ENCODE peak calls at places on chromosomes 7 and 10, in ten cellular contexts. One of them, this sample, is unnamed.

GRCh38 chr10:89074120-89074519 is 83.5 kb downstream of the FAS start:
- DNase-seq in GM23248: peak; percentile 17
- DNase-seq in hepatocyte: no peak
- DNase-seq in activated naive CD4-positive, alpha-beta T cell: no peak
- DNase-seq in NCI-H1694 treated with DMSO at 0.1 percent for 48 hours: no peak
- DNase-seq in T-helper 17 cell: no peak
- DNase-seq in Right ventricle myocardium superior: peak; percentile 76
- DNase-seq in brain microvascular endothelial cell: no peak
- DNase-seq in ACHN: no peak
- DNase-seq in amniotic stem cell: no peak
- DNase-seq in this sample: no peak

GRCh38 chr7:5997210-5997808 is 11.5 kb downstream of the PMS2 start:
- DNase-seq in hepatocyte: peak; percentile 76
- DNase-seq in amniotic stem cell: peak; percentile 26
- DNase-seq in activated naive CD4-positive, alpha-beta T cell: peak; percentile 3
- DNase-seq in NCI-H1694 treated with DMSO at 0.1 percent for 48 hours: peak; percentile 47
- DNase-seq in brain microvascular endothelial cell: peak; percentile 43
- DNase-seq in GM23248: peak; percentile 82
- DNase-seq in Right ventricle myocardium superior: no peak
- DNase-seq in T-helper 17 cell: no peak
- DNase-seq in ACHN: peak; percentile 79
- DNase-seq in this sample: peak; percentile 53

GRCh38 chr7:4712371-4713182 is 30.5 kb downstream of the FOXK1 start:
- DNase-seq in NCI-H1694 treated with DMSO at 0.1 percent for 48 hours: no peak
- DNase-seq in GM23248: peak; percentile 77
- DNase-seq in ACHN: no peak
- DNase-seq in T-helper 17 cell: no peak
- DNase-seq in amniotic stem cell: no peak
- DNase-seq in activated naive CD4-positive, alpha-beta T cell: no peak
- DNase-seq in hepatocyte: peak; percentile 66
- DNase-seq in Right ventricle myocardium superior: no peak
- DNase-seq in brain microvascular endothelial cell: peak; percentile 63
- DNase-seq in this sample: no peak

GRCh38 chr10:24900888-24901685 is 51.3 kb downstream of the PRTFDC1 start:
- DNase-seq in amniotic stem cell: no peak
- DNase-seq in activated naive CD4-positive, alpha-beta T cell: no peak
- DNase-seq in GM23248: no peak
- DNase-seq in T-helper 17 cell: no peak
- DNase-seq in brain microvascular endothelial cell: no peak
- DNase-seq in hepatocyte: no peak
- DNase-seq in Right ventricle myocardium superior: no peak
- DNase-seq in NCI-H1694 treated with DMSO at 0.1 percent for 48 hours: no peak
- DNase-seq in ACHN: no peak
- DNase-seq in this sample: no peak

GRCh38 chr7:100867040-100867795 is at the start of gene TRIP6:
- DNase-seq in brain microvascular endothelial cell: peak; percentile 83
- DNase-seq in Right ventricle myocardium superior: peak; percentile 92
- DNase-seq in hepatocyte: peak; percentile 93
- DNase-seq in T-helper 17 cell: peak; percentile 29
- DNase-seq in NCI-H1694 treated with DMSO at 0.1 percent for 48 hours: no peak
- DNase-seq in activated naive CD4-positive, alpha-beta T cell: no peak
- DNase-seq in amniotic stem cell: peak; percentile 86
- DNase-seq in ACHN: peak; percentile 96
- DNase-seq in GM23248: peak; percentile 95
- DNase-seq in this sample: peak; percentile 93

GRCh38 chr10:60466267-60467201 is 76.9 kb upstream of the ANK3 start:
- DNase-seq in T-helper 17 cell: no peak
- DNase-seq in activated naive CD4-positive, alpha-beta T cell: no peak
- DNase-seq in amniotic stem cell: no peak
- DNase-seq in ACHN: no peak
- DNase-seq in brain microvascular endothelial cell: no peak
- DNase-seq in Right ventricle myocardium superior: no peak
- DNase-seq in hepatocyte: no peak
- DNase-seq in GM23248: peak; percentile 26
- DNase-seq in NCI-H1694 treated with DMSO at 0.1 percent for 48 hours: no peak
- DNase-seq in this sample: no peak

GRCh38 chr7:56105508-56105907 is 768 bp downstream of the CHCHD2 start:
- DNase-seq in amniotic stem cell: peak; percentile 67
- DNase-seq in hepatocyte: no peak
- DNase-seq in NCI-H1694 treated with DMSO at 0.1 percent for 48 hours: no peak
- DNase-seq in activated naive CD4-positive, alpha-beta T cell: no peak
- DNase-seq in T-helper 17 cell: no peak
- DNase-seq in brain microvascular endothelial cell: peak; percentile 77
- DNase-seq in GM23248: peak; percentile 91
- DNase-seq in ACHN: peak; percentile 84
- DNase-seq in Right ventricle myocardium superior: no peak
- DNase-seq in this sample: peak; percentile 31

GRCh38 chr7:151251926-151252835 is 3.7 kb upstream of the SMARCD3 start:
- DNase-seq in GM23248: peak; percentile 84
- DNase-seq in NCI-H1694 treated with DMSO at 0.1 percent for 48 hours: peak; percentile 40
- DNase-seq in ACHN: peak; percentile 87
- DNase-seq in brain microvascular endothelial cell: peak; percentile 45
- DNase-seq in Right ventricle myocardium superior: peak; percentile 86
- DNase-seq in amniotic stem cell: no peak
- DNase-seq in T-helper 17 cell: no peak
- DNase-seq in activated naive CD4-positive, alpha-beta T cell: no peak
- DNase-seq in hepatocyte: peak; percentile 88
- DNase-seq in this sample: peak; percentile 72

GRCh38 chr7:91942312-91942711 is 1.6 kb downstream of the AKAP9 start:
- DNase-seq in amniotic stem cell: no peak
- DNase-seq in Right ventricle myocardium superior: no peak
- DNase-seq in brain microvascular endothelial cell: no peak
- DNase-seq in T-helper 17 cell: no peak
- DNase-seq in NCI-H1694 treated with DMSO at 0.1 percent for 48 hours: no peak
- DNase-seq in ACHN: no peak
- DNase-seq in GM23248: peak; percentile 5
- DNase-seq in activated naive CD4-positive, alpha-beta T cell: no peak
- DNase-seq in hepatocyte: no peak
- DNase-seq in this sample: no peak

GRCh38 chr10:110841767-110842267 is 29.9 kb upstream of the PDCD4 start:
- DNase-seq in GM23248: no peak
- DNase-seq in amniotic stem cell: no peak
- DNase-seq in NCI-H1694 treated with DMSO at 0.1 percent for 48 hours: no peak
- DNase-seq in brain microvascular endothelial cell: no peak
- DNase-seq in ACHN: no peak
- DNase-seq in T-helper 17 cell: no peak
- DNase-seq in activated naive CD4-positive, alpha-beta T cell: no peak
- DNase-seq in hepatocyte: no peak
- DNase-seq in Right ventricle myocardium superior: no peak
- DNase-seq in this sample: no peak

GRCh38 chr7:26141077-26141476 is 10.9 kb upstream of the NFE2L3 start:
- DNase-seq in ACHN: no peak
- DNase-seq in hepatocyte: no peak
- DNase-seq in activated naive CD4-positive, alpha-beta T cell: no peak
- DNase-seq in Right ventricle myocardium superior: no peak
- DNase-seq in brain microvascular endothelial cell: no peak
- DNase-seq in GM23248: no peak
- DNase-seq in amniotic stem cell: no peak
- DNase-seq in T-helper 17 cell: no peak
- DNase-seq in NCI-H1694 treated with DMSO at 0.1 percent for 48 hours: no peak
- DNase-seq in this sample: no peak

GRCh38 chr10:12564173-12564572 is 214.8 kb downstream of the CAMK1D start:
- DNase-seq in activated naive CD4-positive, alpha-beta T cell: no peak
- DNase-seq in T-helper 17 cell: no peak
- DNase-seq in brain microvascular endothelial cell: no peak
- DNase-seq in ACHN: no peak
- DNase-seq in GM23248: peak; percentile 25
- DNase-seq in amniotic stem cell: no peak
- DNase-seq in Right ventricle myocardium superior: no peak
- DNase-seq in NCI-H1694 treated with DMSO at 0.1 percent for 48 hours: no peak
- DNase-seq in hepatocyte: no peak
- DNase-seq in this sample: no peak

GRCh38 chr10:108556176-108556575 is 1367.1 kb downstream of the XPNPEP1 start:
- DNase-seq in hepatocyte: no peak
- DNase-seq in amniotic stem cell: no peak
- DNase-seq in activated naive CD4-positive, alpha-beta T cell: no peak
- DNase-seq in ACHN: no peak
- DNase-seq in GM23248: peak; percentile 64
- DNase-seq in brain microvascular endothelial cell: no peak
- DNase-seq in NCI-H1694 treated with DMSO at 0.1 percent for 48 hours: no peak
- DNase-seq in Right ventricle myocardium superior: no peak
- DNase-seq in T-helper 17 cell: no peak
- DNase-seq in this sample: no peak

GRCh38 chr7:105594034-105594433 is 12.7 kb upstream of the EFCAB10 start:
- DNase-seq in brain microvascular endothelial cell: no peak
- DNase-seq in NCI-H1694 treated with DMSO at 0.1 percent for 48 hours: peak; percentile 94
- DNase-seq in Right ventricle myocardium superior: no peak
- DNase-seq in activated naive CD4-positive, alpha-beta T cell: no peak
- DNase-seq in GM23248: peak; percentile 30
- DNase-seq in T-helper 17 cell: no peak
- DNase-seq in ACHN: no peak
- DNase-seq in amniotic stem cell: no peak
- DNase-seq in hepatocyte: no peak
- DNase-seq in this sample: no peak

GRCh38 chr10:96643920-96644319 is 57.1 kb upstream of the TM9SF3 start:
- DNase-seq in GM23248: no peak
- DNase-seq in activated naive CD4-positive, alpha-beta T cell: no peak
- DNase-seq in ACHN: no peak
- DNase-seq in brain microvascular endothelial cell: no peak
- DNase-seq in NCI-H1694 treated with DMSO at 0.1 percent for 48 hours: no peak
- DNase-seq in amniotic stem cell: no peak
- DNase-seq in Right ventricle myocardium superior: no peak
- DNase-seq in T-helper 17 cell: no peak
- DNase-seq in hepatocyte: no peak
- DNase-seq in this sample: peak; percentile 28

This sample was measured in mesendoderm.